ENCODE peak calls at places on chromosomes 2 and 18, in eight cellular contexts. One of them, this sample, is unnamed.

GRCh38 chr2:144630459-144631215 is 110.7 kb upstream of the ZEB2 start:
- DNase-seq in AG08396: no peak
- DNase-seq in psoas muscle: no peak
- DNase-seq in activated CD4-positive, alpha-beta T cell treated with anti-CD3 and anti-CD28 coated beads for 4 hours: no peak
- DNase-seq in stimulated activated CD8-positive, alpha-beta memory T cell treated with anti-CD3 and anti-CD28 coated beads, Interleukin-7, amount 100 ng/mL, for 1 hour: no peak
- DNase-seq in MCF 10A: no peak
- DNase-seq in right cardiac atrium: no peak
- DNase-seq in NCI-H82: no peak
- DNase-seq in this sample: no peak

GRCh38 chr2:119028327-119029174 is 86.6 kb downstream of the MARCO start:
- DNase-seq in AG08396: peak; percentile 53
- DNase-seq in psoas muscle: no peak
- DNase-seq in activated CD4-positive, alpha-beta T cell treated with anti-CD3 and anti-CD28 coated beads for 4 hours: no peak
- DNase-seq in stimulated activated CD8-positive, alpha-beta memory T cell treated with anti-CD3 and anti-CD28 coated beads, Interleukin-7, amount 100 ng/mL, for 1 hour: no peak
- DNase-seq in MCF 10A: peak; percentile 65
- DNase-seq in right cardiac atrium: no peak
- DNase-seq in NCI-H82: peak; percentile 78
- DNase-seq in this sample: no peak

GRCh38 chr2:189298481-189298880 is 118.9 kb upstream of the COL5A2 start:
- DNase-seq in AG08396: no peak
- DNase-seq in psoas muscle: no peak
- DNase-seq in activated CD4-positive, alpha-beta T cell treated with anti-CD3 and anti-CD28 coated beads for 4 hours: no peak
- DNase-seq in stimulated activated CD8-positive, alpha-beta memory T cell treated with anti-CD3 and anti-CD28 coated beads, Interleukin-7, amount 100 ng/mL, for 1 hour: no peak
- DNase-seq in MCF 10A: no peak
- DNase-seq in right cardiac atrium: no peak
- DNase-seq in NCI-H82: no peak
- DNase-seq in this sample: no peak

GRCh38 chr18:2641638-2642037 is 13.9 kb upstream of the SMCHD1 start:
- DNase-seq in AG08396: peak; percentile 25
- DNase-seq in psoas muscle: no peak
- DNase-seq in activated CD4-positive, alpha-beta T cell treated with anti-CD3 and anti-CD28 coated beads for 4 hours: no peak
- DNase-seq in stimulated activated CD8-positive, alpha-beta memory T cell treated with anti-CD3 and anti-CD28 coated beads, Interleukin-7, amount 100 ng/mL, for 1 hour: no peak
- DNase-seq in MCF 10A: no peak
- DNase-seq in right cardiac atrium: no peak
- DNase-seq in NCI-H82: no peak
- DNase-seq in this sample: no peak

GRCh38 chr18:76446321-76446720 is 48.7 kb downstream of the ZNF516 start:
- DNase-seq in AG08396: no peak
- DNase-seq in psoas muscle: no peak
- DNase-seq in activated CD4-positive, alpha-beta T cell treated with anti-CD3 and anti-CD28 coated beads for 4 hours: no peak
- DNase-seq in stimulated activated CD8-positive, alpha-beta memory T cell treated with anti-CD3 and anti-CD28 coated beads, Interleukin-7, amount 100 ng/mL, for 1 hour: no peak
- DNase-seq in MCF 10A: no peak
- DNase-seq in right cardiac atrium: no peak
- DNase-seq in NCI-H82: no peak
- DNase-seq in this sample: no peak

GRCh38 chr18:28109781-28110460 is 67.0 kb downstream of the CDH2 start:
- DNase-seq in AG08396: no peak
- DNase-seq in psoas muscle: no peak
- DNase-seq in activated CD4-positive, alpha-beta T cell treated with anti-CD3 and anti-CD28 coated beads for 4 hours: no peak
- DNase-seq in stimulated activated CD8-positive, alpha-beta memory T cell treated with anti-CD3 and anti-CD28 coated beads, Interleukin-7, amount 100 ng/mL, for 1 hour: no peak
- DNase-seq in MCF 10A: no peak
- DNase-seq in right cardiac atrium: no peak
- DNase-seq in NCI-H82: peak; percentile 43
- DNase-seq in this sample: no peak

GRCh38 chr2:25257931-25258771 is 83.6 kb downstream of the DNMT3A start:
- DNase-seq in AG08396: no peak
- DNase-seq in psoas muscle: no peak
- DNase-seq in activated CD4-positive, alpha-beta T cell treated with anti-CD3 and anti-CD28 coated beads for 4 hours: no peak
- DNase-seq in stimulated activated CD8-positive, alpha-beta memory T cell treated with anti-CD3 and anti-CD28 coated beads, Interleukin-7, amount 100 ng/mL, for 1 hour: no peak
- DNase-seq in MCF 10A: no peak
- DNase-seq in right cardiac atrium: no peak
- DNase-seq in NCI-H82: peak; percentile 32
- DNase-seq in this sample: no peak

GRCh38 chr2:218427741-218428140 is 8.8 kb downstream of the VIL1 start:
- DNase-seq in AG08396: no peak
- DNase-seq in psoas muscle: no peak
- DNase-seq in activated CD4-positive, alpha-beta T cell treated with anti-CD3 and anti-CD28 coated beads for 4 hours: no peak
- DNase-seq in stimulated activated CD8-positive, alpha-beta memory T cell treated with anti-CD3 and anti-CD28 coated beads, Interleukin-7, amount 100 ng/mL, for 1 hour: no peak
- DNase-seq in MCF 10A: no peak
- DNase-seq in right cardiac atrium: no peak
- DNase-seq in NCI-H82: peak; percentile 14
- DNase-seq in this sample: no peak

GRCh38 chr2:12317853-12318426 is 398.8 kb upstream of the TRIB2 start:
- DNase-seq in AG08396: peak; percentile 70
- DNase-seq in psoas muscle: no peak
- DNase-seq in activated CD4-positive, alpha-beta T cell treated with anti-CD3 and anti-CD28 coated beads for 4 hours: no peak
- DNase-seq in stimulated activated CD8-positive, alpha-beta memory T cell treated with anti-CD3 and anti-CD28 coated beads, Interleukin-7, amount 100 ng/mL, for 1 hour: no peak
- DNase-seq in MCF 10A: peak; percentile 90
- DNase-seq in right cardiac atrium: no peak
- DNase-seq in NCI-H82: no peak
- DNase-seq in this sample: no peak

GRCh38 chr2:144431384-144431783 is 88.5 kb downstream of the ZEB2 start:
- DNase-seq in AG08396: no peak
- DNase-seq in psoas muscle: no peak
- DNase-seq in activated CD4-positive, alpha-beta T cell treated with anti-CD3 and anti-CD28 coated beads for 4 hours: no peak
- DNase-seq in stimulated activated CD8-positive, alpha-beta memory T cell treated with anti-CD3 and anti-CD28 coated beads, Interleukin-7, amount 100 ng/mL, for 1 hour: no peak
- DNase-seq in MCF 10A: no peak
- DNase-seq in right cardiac atrium: no peak
- DNase-seq in NCI-H82: no peak
- DNase-seq in this sample: no peak

This sample was measured in heart left ventricle.